ENCODE peak calls at places on chromosomes 5 and 9, in eight cellular contexts. N is body of pancreas, V is NB4, F is IMR-90, J is tibial nerve, O is uterus, B is GM12892, A is breast epithelium. D is an unnamed sample.

GRCh38 chr5:147939431-147940114 is 33.2 kb upstream of the C5orf46 start:
- DNase-seq in N (no peak), V (no peak), F (no peak), J (no peak), O (no peak), B (no peak), A (no peak), D (peak; percentile 26)

GRCh38 chr9:92483896-92484545 is 1.7 kb upstream of the ASPN start:
- DNase-seq in N (no peak), V (no peak), F (peak; percentile 46), J (no peak), O (no peak), B (no peak), A (no peak), D (no peak)

GRCh38 chr5:93006915-93007314 is 574.1 kb downstream of the NR2F1-AS1 start:
- DNase-seq in N (no peak), V (no peak), F (peak; percentile 34), J (no peak), O (no peak), B (no peak), A (no peak), D (no peak)

GRCh38 chr5:935510-936084 is 42.9 kb downstream of the TRIP13 start:
- DNase-seq in N (no peak), V (peak; percentile 76), F (no peak), J (no peak), O (peak; percentile 0), B (no peak), A (no peak), D (no peak)

GRCh38 chr9:36960575-36960955 is 73.5 kb downstream of the PAX5 start:
- DNase-seq in N (no peak), V (no peak), F (no peak), J (no peak), O (no peak), B (no peak), A (no peak), D (no peak)

GRCh38 chr5:36720688-36721087 is 114.3 kb downstream of the SLC1A3 start:
- DNase-seq in N (no peak), V (no peak), F (no peak), J (no peak), O (no peak), B (no peak), A (no peak), D (no peak)

GRCh38 chr5:74952406-74952805 is 86.2 kb upstream of the FAM169A start:
- DNase-seq in N (no peak), V (no peak), F (no peak), J (no peak), O (no peak), B (no peak), A (no peak), D (no peak)

GRCh38 chr9:20207161-20207560 is 415.1 kb downstream of the MLLT3 start:
- DNase-seq in N (no peak), V (no peak), F (no peak), J (no peak), O (no peak), B (no peak), A (no peak), D (no peak)

GRCh38 chr9:105076729-105077128 is 148.8 kb upstream of the ABCA1 start:
- DNase-seq in N (no peak), V (no peak), F (no peak), J (no peak), O (no peak), B (no peak), A (no peak), D (no peak)

GRCh38 chr5:314676-315487 is 6.6 kb upstream of the AHRR start:
- DNase-seq in N (no peak), V (no peak), F (no peak), J (no peak), O (no peak), B (no peak), A (no peak), D (no peak)

GRCh38 chr9:78575041-78575440 is 278.1 kb downstream of the PSAT1 start:
- DNase-seq in N (no peak), V (no peak), F (no peak), J (no peak), O (no peak), B (no peak), A (no peak), D (no peak)

GRCh38 chr9:136754059-136754572 is 3.9 kb downstream of the LCN8 start:
- DNase-seq in N (no peak), V (no peak), F (no peak), J (no peak), O (no peak), B (no peak), A (no peak), D (no peak)

GRCh38 chr5:22852807-22853670 is at the start of gene CDH12:
- DNase-seq in N (peak; percentile 2), V (peak; percentile 25), F (no peak), J (no peak), O (no peak), B (no peak), A (no peak), D (no peak)

GRCh38 chr5:392431-392988 is 50.5 kb upstream of the EXOC3 start:
- DNase-seq in N (peak; percentile 1), V (peak; percentile 100), F (peak; percentile 58), J (no peak), O (no peak), B (no peak), A (peak; percentile 5), D (peak; percentile 83)

GRCh38 chr5:142539154-142539740 is 146.6 kb downstream of the FGF1 start:
- DNase-seq in N (no peak), V (no peak), F (no peak), J (no peak), O (no peak), B (no peak), A (no peak), D (no peak)

GRCh38 chr9:82417501-82417900 is 428.9 kb downstream of the SPATA31D1 start:
- DNase-seq in N (no peak), V (no peak), F (no peak), J (no peak), O (no peak), B (no peak), A (no peak), D (no peak)

GRCh38 chr5:176921669-176922196 is 22.6 kb upstream of the HK3 start:
- DNase-seq in N (no peak), V (no peak), F (peak; percentile 21), J (no peak), O (no peak), B (no peak), A (no peak), D (no peak)

DNA sequence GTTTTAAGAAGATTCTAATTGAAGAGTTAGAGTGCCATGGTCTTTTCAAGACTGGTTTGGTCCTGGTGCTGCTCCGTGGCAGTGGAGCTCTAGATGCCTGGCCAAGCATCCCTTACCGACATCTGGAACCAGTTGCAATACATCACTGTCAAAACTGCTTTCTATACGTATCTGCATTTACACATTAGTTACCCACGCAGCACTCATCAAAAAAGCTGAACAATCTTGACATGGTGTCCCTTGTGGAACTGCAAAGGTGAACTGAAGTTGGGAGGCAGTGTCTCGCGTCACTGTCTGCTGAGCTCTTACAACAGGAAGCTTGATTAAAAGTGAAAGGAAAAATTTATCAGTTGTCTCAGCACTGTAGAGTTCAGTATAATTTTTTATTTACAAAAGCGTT is 82.6 kb downstream of the PBX3 start:
- DNase-seq in N (peak; percentile 41), V (peak; percentile 22), F (peak; percentile 12), J (no peak), O (no peak), B (no peak), A (no peak), D (no peak)
- TF ChIP-seq POLR2A in N (no peak), V (no peak), F (no peak), J (no peak), O (peak; percentile 7), B (no peak), A (no peak), D (no peak)

GRCh38 chr5:132372122-132372521 is 2.6 kb downstream of the SLC22A5 start:
- DNase-seq in N (no peak), V (peak; percentile 53), F (no peak), J (no peak), O (no peak), B (no peak), A (no peak), D (no peak)

GRCh38 chr5:132370241-132370820 is 821 bp downstream of the SLC22A5 start:
- DNase-seq in N (no peak), V (no peak), F (no peak), J (no peak), O (no peak), B (no peak), A (no peak), D (no peak)

GRCh38 chr5:132369012-132369470 is 469 bp upstream of the SLC22A5 start:
- DNase-seq in N (no peak), V (no peak), F (no peak), J (no peak), O (no peak), B (no peak), A (no peak), D (no peak)

GRCh38 chr5:132371603-132371994 is 2.1 kb downstream of the SLC22A5 start:
- DNase-seq in N (no peak), V (no peak), F (no peak), J (no peak), O (no peak), B (no peak), A (no peak), D (no peak)

DNA sequence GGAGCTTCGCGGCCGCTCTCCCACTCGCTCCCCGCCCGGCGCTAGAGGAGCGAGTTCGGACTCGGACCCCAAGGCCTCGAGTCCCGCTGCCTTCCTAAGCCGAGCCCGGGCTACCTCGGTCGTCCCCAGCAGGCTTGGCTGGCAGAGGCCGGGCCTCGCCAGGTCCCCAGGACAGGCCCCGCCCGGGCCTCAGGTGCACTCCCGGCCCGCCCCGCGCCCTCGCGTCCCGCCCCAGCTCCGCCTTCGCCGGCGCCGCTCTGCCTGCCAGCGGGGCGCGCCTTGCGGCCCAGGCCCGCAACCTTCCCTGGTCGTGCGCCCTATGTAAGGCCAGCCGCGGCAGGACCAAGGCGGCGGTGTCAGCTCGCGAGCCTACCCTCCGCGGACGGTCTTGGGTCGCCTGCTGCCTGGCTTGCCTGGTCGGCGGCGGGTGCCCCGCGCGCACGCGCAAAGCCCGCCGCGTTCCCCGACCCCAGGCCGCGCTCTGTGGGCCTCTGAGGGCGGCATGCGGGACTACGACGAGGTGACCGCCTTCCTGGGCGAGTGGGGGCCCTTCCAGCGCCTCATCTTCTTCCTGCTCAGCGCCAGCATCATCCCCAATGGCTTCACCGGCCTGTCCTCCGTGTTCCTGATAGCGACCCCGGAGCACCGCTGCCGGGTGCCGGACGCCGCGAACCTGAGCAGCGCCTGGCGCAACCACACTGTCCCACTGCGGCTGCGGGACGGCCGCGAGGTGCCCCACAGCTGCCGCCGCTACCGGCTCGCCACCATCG is at the start of gene SLC22A5:
- DNase-seq in N (peak; percentile 84), V (peak; percentile 85), F (peak; percentile 33), J (no peak), O (peak; percentile 63), B (peak; percentile 75), A (peak; percentile 64), D (peak; percentile 44)
- TF ChIP-seq POLR2A in N (peak; percentile 78), V (peak; percentile 28), F (peak; percentile 50), J (no peak), O (no peak), B (peak; percentile 63), A (no peak), D (peak; percentile 56)

GRCh38 chr5:172833691-172834569 is at the start of gene ERGIC1:
- DNase-seq in N (peak; percentile 88), V (peak; percentile 85), F (peak; percentile 78), J (peak; percentile 74), O (peak; percentile 84), B (peak; percentile 83), A (peak; percentile 66), D (peak; percentile 90)
- TF ChIP-seq POLR2A in N (peak; percentile 67), V (peak; percentile 39), F (peak; percentile 95), J (peak; percentile 19), O (peak; percentile 72), B (peak; percentile 53), A (peak; percentile 53), D (peak; percentile 50)

GRCh38 chr5:146446861-146447733 is at the start of gene TCERG1:
- DNase-seq in N (peak; percentile 100), V (peak; percentile 99), F (peak; percentile 100), J (peak; percentile 100), O (peak; percentile 99), B (peak; percentile 59), A (peak; percentile 99), D (peak; percentile 96)
- TF ChIP-seq POLR2A in N (peak; percentile 73), V (peak; percentile 66), F (peak; percentile 82), J (no peak), O (no peak), B (peak; percentile 82), A (no peak), D (peak; percentile 81)

D was measured in H54.